ENCODE peak calls at places on chromosome 9, in five cellular contexts. W is A549, O is lower leg skin, C is stomach, G is H1. N is an unnamed sample.

GRCh38 chr9:26175264-26175663 is 497.0 kb upstream of the TUSC1 start:
- DNase-seq in W (no peak), O (no peak), C (no peak), G (no peak), N (no peak)

GRCh38 chr9:133738039-133738805 is at the start of gene SARDH:
- DNase-seq in W (no peak), O (peak), C (peak), G (peak), N (peak)

GRCh38 chr9:119801311-119801710 is 432.1 kb upstream of the BRINP1 start:
- DNase-seq in W (no peak), O (no peak), C (no peak), G (no peak), N (no peak)

GRCh38 chr9:137270929-137271695 is 6.4 kb upstream of the TOR4A start:
- DNase-seq in W (no peak), O (no peak), C (no peak), G (no peak), N (no peak)

GRCh38 chr9:25353783-25354182 is 324.5 kb downstream of the TUSC1 start:
- DNase-seq in W (no peak), O (no peak), C (no peak), G (no peak), N (no peak)

GRCh38 chr9:1918642-1919041 is 96.5 kb upstream of the SMARCA2 start:
- DNase-seq in W (no peak), O (no peak), C (no peak), G (no peak), N (no peak)

GRCh38 chr9:135920973-135921585 is 13.7 kb upstream of the CAMSAP1 start:
- DNase-seq in W (no peak), O (no peak), C (no peak), G (no peak), N (no peak)

GRCh38 chr9:134130503-134131375 is 5.1 kb upstream of the WDR5 start:
- DNase-seq in W (no peak), O (no peak), C (peak), G (peak), N (peak)

GRCh38 chr9:68798408-68798807 is 93.4 kb downstream of the PIP5K1B start:
- DNase-seq in W (no peak), O (no peak), C (no peak), G (no peak), N (no peak)

GRCh38 chr9:68805890-68806517 is 101.0 kb downstream of the PIP5K1B start:
- DNase-seq in W (no peak), O (no peak), C (no peak), G (no peak), N (no peak)

GRCh38 chr9:68800836-68801235 is 95.8 kb downstream of the PIP5K1B start:
- DNase-seq in W (no peak), O (no peak), C (no peak), G (no peak), N (no peak)

GRCh38 chr9:68804911-68805889 is 100.2 kb downstream of the PIP5K1B start:
- DNase-seq in W (no peak), O (no peak), C (no peak), G (no peak), N (no peak)

DNA sequence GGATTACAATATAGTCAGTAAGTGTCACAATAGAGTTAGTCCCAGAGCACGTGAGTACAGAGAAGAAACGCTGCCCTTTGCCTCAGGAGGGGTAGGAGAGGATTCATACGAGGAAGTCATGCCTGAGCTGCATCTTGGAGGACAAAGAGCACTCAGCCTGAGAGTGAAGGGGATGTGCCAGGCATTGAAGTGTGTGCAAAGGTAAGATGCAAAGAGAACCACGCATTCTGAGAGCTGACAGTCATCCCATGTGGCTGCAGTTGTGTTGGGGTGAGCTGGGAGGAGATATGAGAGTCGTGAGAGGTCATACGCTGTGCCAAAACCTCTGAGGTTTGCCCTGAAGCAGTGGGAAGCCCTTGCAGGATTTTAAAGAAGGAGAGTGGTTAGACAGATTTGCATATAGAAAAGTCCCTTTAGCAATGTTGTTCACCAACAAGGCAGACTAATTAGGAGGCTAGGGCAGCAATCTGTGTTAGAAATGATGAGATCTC is 97.5 kb downstream of the PIP5K1B start:
- DNase-seq in W (no peak), O (no peak), C (no peak), G (no peak), N (no peak)
- TF ChIP-seq POLR2A in W (no peak), O (no peak), C (no peak), G (no peak), N (no peak)

GRCh38 chr9:101409079-101409477 is 10.4 kb downstream of the ZNF189 start:
- DNase-seq in W (peak), O (no peak), C (no peak), G (no peak), N (no peak)

GRCh38 chr9:101403886-101404285 is 5.2 kb downstream of the ZNF189 start:
- DNase-seq in W (no peak), O (no peak), C (no peak), G (no peak), N (no peak)

DNA sequence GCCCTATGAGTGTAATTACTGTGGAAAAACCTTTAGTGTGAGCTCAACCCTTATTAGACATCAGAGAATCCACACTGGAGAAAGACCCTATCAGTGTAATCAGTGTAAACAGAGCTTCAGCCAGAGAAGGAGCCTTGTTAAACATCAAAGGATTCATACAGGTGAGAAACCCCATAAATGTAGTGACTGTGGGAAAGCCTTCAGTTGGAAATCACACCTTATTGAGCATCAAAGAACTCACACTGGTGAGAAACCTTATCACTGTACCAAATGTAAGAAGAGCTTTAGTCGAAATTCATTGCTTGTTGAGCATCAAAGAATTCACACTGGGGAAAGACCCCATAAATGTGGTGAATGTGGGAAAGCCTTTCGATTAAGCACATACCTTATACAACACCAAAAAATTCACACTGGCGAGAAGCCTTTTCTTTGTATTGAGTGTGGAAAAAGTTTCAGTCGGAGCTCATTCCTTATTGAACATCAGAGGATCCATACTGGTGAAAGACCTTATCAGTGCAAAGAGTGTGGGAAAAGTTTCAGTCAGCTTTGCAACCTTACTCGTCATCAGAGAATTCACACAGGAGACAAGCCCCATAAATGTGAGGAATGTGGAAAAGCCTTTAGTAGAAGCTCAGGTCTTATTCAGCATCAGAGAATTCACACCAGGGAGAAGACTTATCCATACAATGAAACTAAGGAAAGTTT is 9.9 kb downstream of the ZNF189 start:
- DNase-seq in W (peak), O (no peak), C (no peak), G (no peak), N (no peak)
- H3K4me3 ChIP-seq in W (no peak), O (no peak), C (no peak), G (no peak), N (no peak)

GRCh38 chr9:109319072-109319630 is 1.7 kb downstream of the EPB41L4B start:
- DNase-seq in W (no peak), O (no peak), C (peak), G (peak), N (peak)
- TF ChIP-seq POLR2A in W (no peak), O (no peak), C (no peak), G (no peak), N (no peak)

GRCh38 chr9:17795708-17796107 is 216.8 kb downstream of the SH3GL2 start:
- DNase-seq in W (no peak), O (no peak), C (no peak), G (no peak), N (no peak)
- H3K4me3 ChIP-seq in W (no peak), O (no peak), C (no peak), G (no peak), N (no peak)

GRCh38 chr9:125705893-125706292 is 1.1 kb downstream of the MAPKAP1 start:
- DNase-seq in W (no peak), O (no peak), C (no peak), G (no peak), N (no peak)

GRCh38 chr9:125701351-125701750 is 5.7 kb downstream of the MAPKAP1 start:
- DNase-seq in W (no peak), O (no peak), C (no peak), G (no peak), N (no peak)

GRCh38 chr9:125703662-125704061 is 3.3 kb downstream of the MAPKAP1 start:
- DNase-seq in W (no peak), O (no peak), C (no peak), G (no peak), N (no peak)

DNA sequence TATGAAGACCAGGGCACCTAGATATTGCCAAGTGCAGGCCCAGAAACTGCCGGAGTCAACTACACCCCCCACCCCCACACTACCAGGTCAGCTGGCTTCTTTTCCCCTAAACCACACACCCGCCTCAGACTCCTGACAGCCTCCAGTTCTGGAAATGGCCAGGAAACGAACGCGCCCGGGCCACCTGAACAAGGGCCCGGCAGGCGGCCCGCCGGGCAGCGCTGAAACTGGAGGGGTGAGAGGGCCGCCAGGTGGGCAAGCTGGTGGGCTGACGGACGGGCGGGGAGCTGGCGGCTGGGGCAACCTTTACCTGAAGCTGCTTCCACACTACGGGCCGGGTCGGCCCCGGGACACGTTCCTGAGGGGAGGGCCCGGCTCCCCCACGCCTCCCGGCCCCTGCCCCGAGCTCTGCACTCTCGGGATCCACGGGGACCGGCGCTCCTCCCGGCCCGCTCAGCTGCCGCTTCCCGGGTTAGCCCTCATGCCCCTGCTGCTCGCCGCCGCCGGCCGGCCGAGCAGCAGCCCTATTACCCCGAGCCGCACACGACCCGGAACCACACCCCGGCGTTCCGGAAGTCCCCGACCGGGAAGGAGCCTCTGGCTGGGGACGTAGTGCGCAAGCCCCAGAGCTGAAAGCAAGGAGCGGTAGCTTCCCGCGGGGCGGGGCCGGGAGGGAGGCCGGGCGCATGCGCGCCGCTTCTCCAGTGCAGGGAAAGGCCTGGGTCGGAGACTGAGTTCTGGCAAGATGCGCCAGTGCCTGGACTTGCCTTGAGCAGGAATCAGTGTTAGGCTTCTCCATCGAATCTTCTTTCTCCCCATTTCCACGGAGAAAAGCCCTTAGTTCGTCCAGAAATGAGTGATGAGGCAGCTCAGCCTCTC is at the start of gene MAPKAP1:
- DNase-seq in W (peak), O (peak), C (peak), G (peak), N (peak)
- TF ChIP-seq POLR2A in W (peak), O (no peak), C (no peak), G (no peak), N (peak)

GRCh38 chr9:14353222-14354056 is 39.5 kb upstream of the NFIB start:
- DNase-seq in W (peak), O (peak), C (peak), G (peak), N (peak)
- H3K4me3 ChIP-seq in W (peak), O (no peak), C (peak), G (no peak), N (no peak)